ENCODE peak calls at places on chromosome 16, in five cellular contexts. One of them, this sample, is unnamed.

GRCh38 chr16:66898207-66898606 is 17.9 kb downstream of the PDP2 start:
- DNase-seq in A172: no peak
- DNase-seq in NT2/D1: no peak
- DNase-seq in fibroblast of lung: peak; percentile 55
- DNase-seq in iris pigment epithelial cell: no peak
- DNase-seq in this sample: no peak

GRCh38 chr16:56636616-56637413 is 1.7 kb upstream of the MT1A start:
- DNase-seq in A172: no peak
- DNase-seq in NT2/D1: no peak
- DNase-seq in fibroblast of lung: no peak
- DNase-seq in iris pigment epithelial cell: no peak
- DNase-seq in this sample: no peak

GRCh38 chr16:86072328-86073102 is 173.6 kb downstream of the IRF8 start:
- DNase-seq in A172: peak; percentile 73
- DNase-seq in NT2/D1: peak; percentile 67
- DNase-seq in fibroblast of lung: peak; percentile 88
- DNase-seq in iris pigment epithelial cell: peak; percentile 76
- DNase-seq in this sample: no peak

GRCh38 chr16:78925071-78925714 is 675.3 kb downstream of the MAF start:
- DNase-seq in A172: no peak
- DNase-seq in NT2/D1: peak; percentile 22
- DNase-seq in fibroblast of lung: no peak
- DNase-seq in iris pigment epithelial cell: peak; percentile 3
- DNase-seq in this sample: no peak

GRCh38 chr16:14070877-14071575 is at the start of gene MRTFB:
- DNase-seq in A172: peak; percentile 40
- DNase-seq in NT2/D1: peak; percentile 38
- DNase-seq in fibroblast of lung: peak; percentile 53
- DNase-seq in iris pigment epithelial cell: peak; percentile 41
- DNase-seq in this sample: peak; percentile 79

GRCh38 chr16:71473891-71474290 is 11.8 kb upstream of the ZNF23 start:
- DNase-seq in A172: peak; percentile 79
- DNase-seq in NT2/D1: no peak
- DNase-seq in fibroblast of lung: no peak
- DNase-seq in iris pigment epithelial cell: peak; percentile 16
- DNase-seq in this sample: no peak

GRCh38 chr16:47970291-47970931 is 185.4 kb downstream of the ABCC12 start:
- DNase-seq in A172: peak; percentile 56
- DNase-seq in NT2/D1: peak; percentile 71
- DNase-seq in fibroblast of lung: peak; percentile 33
- DNase-seq in iris pigment epithelial cell: peak; percentile 47
- DNase-seq in this sample: no peak

GRCh38 chr16:8795096-8795495 is 2.3 kb downstream of the TMEM186 start:
- DNase-seq in A172: no peak
- DNase-seq in NT2/D1: no peak
- DNase-seq in fibroblast of lung: no peak
- DNase-seq in iris pigment epithelial cell: no peak
- DNase-seq in this sample: no peak

GRCh38 chr16:87559976-87560375 is 42.3 kb upstream of the JPH3 start:
- DNase-seq in A172: no peak
- DNase-seq in NT2/D1: no peak
- DNase-seq in fibroblast of lung: peak; percentile 18
- DNase-seq in iris pigment epithelial cell: no peak
- DNase-seq in this sample: no peak

GRCh38 chr16:68083861-68084503 is 1.2 kb upstream of the NFATC3 start:
- DNase-seq in A172: no peak
- DNase-seq in NT2/D1: no peak
- DNase-seq in fibroblast of lung: peak; percentile 37
- DNase-seq in iris pigment epithelial cell: peak; percentile 49
- DNase-seq in this sample: no peak

GRCh38 chr16:67296422-67296821 is 17.1 kb downstream of the PLEKHG4 start:
- DNase-seq in A172: peak; percentile 80
- DNase-seq in NT2/D1: no peak
- DNase-seq in fibroblast of lung: peak; percentile 82
- DNase-seq in iris pigment epithelial cell: peak; percentile 62
- DNase-seq in this sample: no peak

GRCh38 chr16:27963471-27963965 is 100.0 kb downstream of the GSG1L start:
- DNase-seq in A172: no peak
- DNase-seq in NT2/D1: no peak
- DNase-seq in fibroblast of lung: no peak
- DNase-seq in iris pigment epithelial cell: no peak
- DNase-seq in this sample: no peak

GRCh38 chr16:48203974-48204824 is 39.9 kb upstream of the LONP2 start:
- DNase-seq in A172: no peak
- DNase-seq in NT2/D1: no peak
- DNase-seq in fibroblast of lung: no peak
- DNase-seq in iris pigment epithelial cell: no peak
- DNase-seq in this sample: no peak

GRCh38 chr16:88455610-88456355 is 2.7 kb downstream of the ZFPM1 start:
- DNase-seq in A172: peak; percentile 44
- DNase-seq in NT2/D1: no peak
- DNase-seq in fibroblast of lung: peak; percentile 33
- DNase-seq in iris pigment epithelial cell: peak; percentile 73
- DNase-seq in this sample: peak; percentile 65

GRCh38 chr16:1983544-1984346 is at the start of gene GFER:
- DNase-seq in A172: peak; percentile 77
- DNase-seq in NT2/D1: peak; percentile 92
- DNase-seq in fibroblast of lung: peak; percentile 96
- DNase-seq in iris pigment epithelial cell: peak; percentile 94
- DNase-seq in this sample: peak; percentile 88

GRCh38 chr16:88505405-88506082 is 52.5 kb downstream of the ZFPM1 start:
- DNase-seq in A172: peak; percentile 10
- DNase-seq in NT2/D1: peak; percentile 13
- DNase-seq in fibroblast of lung: no peak
- DNase-seq in iris pigment epithelial cell: no peak
- DNase-seq in this sample: no peak

GRCh38 chr16:54847207-54847606 is 83.5 kb upstream of the IRX5 start:
- DNase-seq in A172: peak; percentile 74
- DNase-seq in NT2/D1: no peak
- DNase-seq in fibroblast of lung: no peak
- DNase-seq in iris pigment epithelial cell: no peak
- DNase-seq in this sample: no peak

GRCh38 chr16:3716831-3717234 is 491 bp downstream of the TRAP1 start:
- DNase-seq in A172: no peak
- DNase-seq in NT2/D1: no peak
- DNase-seq in fibroblast of lung: no peak
- DNase-seq in iris pigment epithelial cell: peak; percentile 26
- DNase-seq in this sample: no peak

GRCh38 chr16:19886061-19886792 is 1.6 kb upstream of the GPRC5B start:
- DNase-seq in A172: peak; percentile 76
- DNase-seq in NT2/D1: peak; percentile 85
- DNase-seq in fibroblast of lung: peak; percentile 79
- DNase-seq in iris pigment epithelial cell: peak; percentile 81
- DNase-seq in this sample: peak; percentile 79